ENCODE peak calls at places on chromosomes 13 and 19, in four cellular contexts. N, M, J and Z are unnamed samples.

GRCh38 chr13:38381840-38382239 is 32.2 kb downstream of the UFM1 start:
- DNase-seq in J (no peak), M (no peak), N (no peak), Z (no peak)

GRCh38 chr19:33704271-33704670 is 82.5 kb downstream of the CHST8 start:
- DNase-seq in M (no peak), J (no peak), N (no peak), Z (no peak)

GRCh38 chr19:4049432-4049831 is 17.3 kb downstream of the ZBTB7A start:
- DNase-seq in M (no peak), J (no peak), N (no peak), Z (no peak)

GRCh38 chr13:99357149-99357596 is 50.0 kb upstream of the GPR183 start:
- DNase-seq in M (peak), N (peak), J (no peak), Z (no peak)

GRCh38 chr19:48660854-48661731 is 11.7 kb downstream of the NTN5 start:
- DNase-seq in N (peak), J (peak), M (peak), Z (peak)

GRCh38 chr13:40168425-40169155 is 497.9 kb downstream of the FOXO1 start:
- DNase-seq in N (no peak), J (no peak), M (no peak), Z (no peak)

GRCh38 chr13:26042781-26043180 is 9.0 kb downstream of the SHISA2 start:
- DNase-seq in M (no peak), J (no peak), N (no peak), Z (no peak)

GRCh38 chr19:35936738-35937268 is 629 bp downstream of the LRFN3 start:
- DNase-seq in J (no peak), N (no peak), M (no peak), Z (no peak)

GRCh38 chr13:60351326-60351725 is 45.7 kb upstream of the TDRD3 start:
- DNase-seq in N (no peak), M (no peak), J (no peak), Z (no peak)

GRCh38 chr19:51783373-51783772 is 11.6 kb upstream of the FPR3 start:
- DNase-seq in J (peak), M (no peak), N (no peak), Z (no peak)

GRCh38 chr19:55075366-55075998 is at the start of gene EPS8L1:
- DNase-seq in N (no peak), M (no peak), J (no peak), Z (no peak)

GRCh38 chr19:46303345-46303701 is 6.5 kb downstream of the HIF3A start:
- DNase-seq in J (no peak), M (no peak), N (no peak), Z (no peak)

GRCh38 chr19:46299695-46300094 is 2.9 kb downstream of the HIF3A start:
- DNase-seq in M (no peak), N (no peak), J (no peak), Z (no peak)

GRCh38 chr19:46308510-46308909 is 11.7 kb downstream of the HIF3A start:
- DNase-seq in J (no peak), M (no peak), N (no peak), Z (no peak)

GRCh38 chr19:46306501-46306900 is 9.7 kb downstream of the HIF3A start:
- DNase-seq in M (no peak), J (no peak), N (no peak), Z (no peak)

GRCh38 chr19:46303702-46304397 is 7.0 kb downstream of the HIF3A start:
- DNase-seq in N (peak), M (no peak), J (no peak), Z (peak)
- TF ChIP-seq FOXK2 in N (no peak), M (no peak), J (no peak), Z (no peak)

DNA sequence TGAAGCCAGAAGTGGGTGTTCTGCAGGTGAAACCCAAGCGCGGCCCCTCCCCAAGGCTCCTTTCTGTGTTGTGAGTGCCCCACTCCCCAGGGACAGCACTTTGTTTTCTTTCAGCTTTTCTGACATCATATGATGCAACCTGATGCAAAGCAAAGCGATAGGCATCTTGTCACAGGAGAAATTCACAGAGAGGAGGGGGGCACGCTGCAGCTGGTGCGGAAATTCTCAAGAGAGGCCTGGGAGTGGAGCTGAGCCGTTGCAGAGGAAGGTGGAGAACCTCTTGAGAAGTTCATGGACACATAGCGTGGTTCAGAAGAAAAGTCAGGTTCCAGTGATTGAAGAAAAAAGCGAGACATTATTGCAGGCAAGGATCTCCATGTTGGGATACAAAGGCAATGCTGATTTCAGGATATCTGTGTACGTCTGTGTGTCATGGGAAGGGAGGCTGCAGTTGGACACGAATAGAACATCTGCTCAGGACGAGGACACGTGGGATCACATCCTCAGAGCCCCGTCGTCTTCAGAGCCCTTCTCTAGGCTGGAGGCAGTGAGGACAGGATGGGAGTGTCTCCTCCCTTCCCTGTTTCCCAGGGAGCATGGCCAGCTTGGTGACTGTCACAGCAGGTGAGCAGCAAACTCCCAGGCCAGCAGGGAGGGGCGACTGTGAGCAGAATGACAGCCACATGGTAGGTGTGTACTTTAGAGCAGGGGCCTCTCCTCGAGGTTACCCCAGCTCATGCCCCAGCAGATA is 79.2 kb downstream of the IRS2 start:
- DNase-seq in J (no peak), M (no peak), N (peak), Z (no peak)
- TF ChIP-seq TARDBP in J (no peak), M (no peak), N (no peak), Z (no peak)

GRCh38 chr19:11480927-11481776 is at the start of gene ELAVL3:
- DNase-seq in M (no peak), J (no peak), N (no peak), Z (no peak)
- TF ChIP-seq FOXK2 in M (no peak), J (no peak), N (no peak), Z (no peak)

GRCh38 chr13:22091971-22092300 is 421.1 kb downstream of the FGF9 start:
- DNase-seq in M (no peak), N (no peak), J (no peak), Z (no peak)

GRCh38 chr13:22086593-22086992 is 415.7 kb downstream of the FGF9 start:
- DNase-seq in N (no peak), M (no peak), J (no peak), Z (no peak)

GRCh38 chr13:22091222-22091970 is 420.5 kb downstream of the FGF9 start:
- DNase-seq in M (no peak), N (no peak), J (no peak), Z (no peak)

GRCh38 chr13:22092791-22093545 is 422.1 kb downstream of the FGF9 start:
- DNase-seq in M (no peak), J (no peak), N (no peak), Z (no peak)

GRCh38 chr13:22090114-22090513 is 419.2 kb downstream of the FGF9 start:
- DNase-seq in M (no peak), N (no peak), J (no peak), Z (no peak)
- TF ChIP-seq TARDBP in M (no peak), N (no peak), J (no peak), Z (no peak)

DNA sequence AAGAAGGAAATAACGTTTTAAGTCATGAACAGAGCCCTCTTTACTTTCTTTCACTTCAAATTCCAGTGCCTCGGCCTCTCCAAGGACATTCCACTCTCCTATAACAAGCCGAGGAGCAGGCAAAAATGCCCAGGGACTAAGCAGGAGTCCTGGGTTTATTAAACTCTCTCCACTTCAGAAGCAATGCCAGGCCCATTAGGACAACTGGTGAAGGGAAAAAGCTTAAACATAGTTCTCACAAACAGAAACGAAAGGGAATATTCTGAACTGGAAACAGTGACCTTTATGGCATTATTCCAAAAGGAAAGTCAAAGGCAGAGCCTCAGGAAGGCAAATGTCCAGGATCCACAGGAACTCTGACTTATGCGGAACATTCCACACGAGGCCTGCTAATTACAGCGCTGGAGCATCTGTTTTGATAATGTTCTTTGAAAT is 30.9 kb upstream of the MED4 start:
- DNase-seq in J (peak), N (no peak), M (no peak), Z (no peak)
- TF ChIP-seq FOXK2 in J (no peak), N (no peak), M (no peak), Z (no peak)

GRCh38 chr19:14482112-14482941 is 7.2 kb upstream of the PTGER1 start:
- DNase-seq in N (no peak), J (no peak), M (no peak), Z (no peak)

GRCh38 chr19:14478113-14478545 is 3.0 kb upstream of the PTGER1 start:
- DNase-seq in J (no peak), N (no peak), M (no peak), Z (no peak)

GRCh38 chr19:14480695-14481069 is 5.5 kb upstream of the PTGER1 start:
- DNase-seq in M (no peak), N (no peak), J (no peak), Z (no peak)

GRCh38 chr19:14479309-14479984 is 4.3 kb upstream of the PTGER1 start:
- DNase-seq in N (no peak), J (no peak), M (no peak), Z (no peak)

GRCh38 chr19:14479985-14480694 is 5.0 kb upstream of the PTGER1 start:
- DNase-seq in M (no peak), J (no peak), N (peak), Z (peak)
- TF ChIP-seq TARDBP in M (no peak), J (no peak), N (no peak), Z (no peak)

GRCh38 chr13:79447741-79448140 is 33.2 kb upstream of the NDFIP2 start:
- DNase-seq in J (no peak), M (no peak), N (no peak), Z (no peak)

GRCh38 chr13:79451500-79451962 is 29.4 kb upstream of the NDFIP2 start:
- DNase-seq in J (no peak), M (peak), N (peak), Z (peak)

GRCh38 chr13:79447141-79447540 is 33.8 kb upstream of the NDFIP2 start:
- DNase-seq in N (no peak), M (no peak), J (no peak), Z (no peak)

GRCh38 chr13:79448413-79448812 is 32.5 kb upstream of the NDFIP2 start:
- DNase-seq in M (no peak), J (no peak), N (no peak), Z (no peak)

GRCh38 chr13:79450110-79450509 is 30.8 kb upstream of the NDFIP2 start:
- DNase-seq in M (no peak), J (no peak), N (no peak), Z (no peak)
- TF ChIP-seq FOXK2 in M (no peak), J (no peak), N (no peak), Z (no peak)